ENCODE peak calls at places on chromosomes 16 and 17, in six cellular contexts. K, U, T, H, M and I are unnamed samples.

GRCh38 chr16:8589293-8590160 is 784 bp downstream of the TMEM114 start:
- DNase-seq in H (no peak), U (no peak), K (no peak), M (no peak), T (no peak), I (no peak)

GRCh38 chr17:151886-152859 is 14.8 kb downstream of the SCGB1C2 start:
- DNase-seq in M (no peak), K (peak), U (no peak), T (no peak), H (no peak), I (no peak)

GRCh38 chr17:75842963-75843576 is 1.1 kb downstream of the UNC13D start:
- DNase-seq in U (no peak), T (no peak), K (no peak), H (no peak), M (no peak), I (no peak)

GRCh38 chr17:17928422-17929386 is 43.5 kb downstream of the TOM1L2 start:
- DNase-seq in T (no peak), H (peak), U (peak), M (no peak), K (peak), I (no peak)

GRCh38 chr16:4780235-4780634 is 7.9 kb downstream of the SEPTIN12 start:
- DNase-seq in H (no peak), U (no peak), T (no peak), M (no peak), K (no peak), I (no peak)

GRCh38 chr16:28283798-28284577 is 8.3 kb upstream of the SBK1 start:
- DNase-seq in U (no peak), M (no peak), T (no peak), H (no peak), K (no peak), I (no peak)

GRCh38 chr17:72950236-72950931 is 142.1 kb downstream of the SLC39A11 start:
- DNase-seq in M (no peak), U (no peak), H (no peak), K (no peak), T (no peak), I (no peak)

GRCh38 chr17:41354538-41354937 is 3.9 kb upstream of the KRT33A start:
- DNase-seq in T (no peak), K (no peak), M (no peak), H (no peak), U (no peak), I (no peak)

GRCh38 chr17:38572665-38573365 is 32.9 kb downstream of the SRCIN1 start:
- DNase-seq in K (no peak), H (no peak), U (no peak), T (no peak), M (no peak), I (no peak)

GRCh38 chr16:70470927-70471341 is 16.5 kb downstream of the FCSK start:
- DNase-seq in K (no peak), H (peak), T (no peak), M (no peak), U (peak), I (no peak)

GRCh38 chr16:56639045-56639444 is 579 bp downstream of the MT1A start:
- DNase-seq in T (no peak), M (no peak), U (no peak), K (no peak), H (no peak), I (no peak)

GRCh38 chr16:85444879-85445778 is 168.0 kb upstream of the GSE1 start:
- DNase-seq in H (no peak), U (no peak), K (no peak), M (no peak), T (no peak), I (no peak)

GRCh38 chr16:11510178-11510973 is 76.3 kb downstream of the LITAF start:
- DNase-seq in H (no peak), M (no peak), K (no peak), U (no peak), T (no peak), I (no peak)

GRCh38 chr17:17300624-17301568 is 2.3 kb upstream of the NT5M start:
- DNase-seq in M (no peak), T (no peak), K (no peak), H (peak), U (peak), I (no peak)

GRCh38 chr17:17684901-17685774 is 3.9 kb downstream of the RAI1 start:
- DNase-seq in M (no peak), T (no peak), K (no peak), U (peak), H (peak), I (no peak)

GRCh38 chr17:12712941-12713340 is 47.3 kb downstream of the MYOCD start:
- DNase-seq in M (no peak), U (no peak), K (no peak), T (no peak), H (no peak), I (no peak)

GRCh38 chr17:71460943-71461342 is 659.9 kb upstream of the SOX9 start:
- DNase-seq in H (peak), K (peak), T (no peak), U (peak), M (no peak), I (no peak)

GRCh38 chr16:58458634-58459343 is 41.2 kb upstream of the NDRG4 start:
- DNase-seq in H (no peak), M (no peak), U (no peak), K (no peak), T (no peak), I (no peak)

GRCh38 chr16:31351937-31352315 is 3.0 kb upstream of the ITGAX start:
- DNase-seq in T (no peak), M (no peak), U (no peak), K (no peak), H (no peak), I (no peak)

GRCh38 chr16:67661101-67661661 is 421 bp downstream of the PARD6A start:
- DNase-seq in M (no peak), U (peak), T (no peak), H (peak), K (no peak), I (peak)

GRCh38 chr17:72399608-72400487 is 279.0 kb downstream of the SOX9 start:
- DNase-seq in H (no peak), T (no peak), M (no peak), U (no peak), K (no peak), I (no peak)

GRCh38 chr16:86362155-86362849 is 148.0 kb upstream of the FOXF1 start:
- DNase-seq in K (no peak), T (no peak), U (no peak), M (no peak), H (no peak), I (no peak)

GRCh38 chr16:1764971-1765370 is 6.4 kb downstream of the NME3 start:
- DNase-seq in M (no peak), H (no peak), K (no peak), U (no peak), T (no peak), I (no peak)

GRCh38 chr17:1565860-1566259 is 3.3 kb upstream of the PITPNA start:
- DNase-seq in K (no peak), U (no peak), M (no peak), H (no peak), T (no peak), I (no peak)

GRCh38 chr17:32331243-32332040 is 10.5 kb downstream of the C17orf75 start:
- DNase-seq in H (no peak), T (no peak), K (no peak), M (no peak), U (no peak), I (no peak)

GRCh38 chr17:6191405-6192095 is 121.4 kb downstream of the WSCD1 start:
- DNase-seq in K (no peak), H (no peak), T (no peak), M (no peak), U (no peak), I (no peak)

GRCh38 chr17:15972497-15972951 is 27.0 kb downstream of the ZSWIM7 start:
- DNase-seq in U (no peak), K (no peak), H (no peak), M (no peak), T (no peak), I (no peak)

GRCh38 chr16:31076319-31076718 is 2.1 kb downstream of the ZNF646 start:
- DNase-seq in M (no peak), H (no peak), K (no peak), U (no peak), T (no peak), I (no peak)

GRCh38 chr16:73056911-73057310 is 9.0 kb upstream of the ZFHX3 start:
- DNase-seq in M (no peak), T (no peak), U (peak), H (peak), K (no peak), I (no peak)

GRCh38 chr16:87931504-87931903 is 4.8 kb downstream of the CA5A start:
- DNase-seq in H (no peak), M (no peak), K (no peak), T (no peak), U (peak), I (no peak)

GRCh38 chr16:4494746-4495490 is 18.7 kb downstream of the HMOX2 start:
- DNase-seq in T (no peak), K (peak), M (no peak), U (peak), H (peak), I (no peak)

GRCh38 chr17:75457047-75457654 is 716 bp downstream of the TMEM94 start:
- DNase-seq in M (no peak), H (peak), T (no peak), K (peak), U (peak), I (no peak)

GRCh38 chr17:69819316-69820087 is 255.5 kb upstream of the KCNJ16 start:
- DNase-seq in K (peak), T (no peak), H (peak), U (no peak), M (peak), I (no peak)

GRCh38 chr17:7922499-7923289 is 6.6 kb upstream of the RNF227 start:
- DNase-seq in T (peak), K (peak), H (peak), U (peak), M (no peak), I (no peak)

GRCh38 chr17:7927596-7927995 is 2.1 kb downstream of the KCNAB3 start:
- DNase-seq in U (no peak), K (no peak), M (no peak), H (no peak), T (no peak), I (no peak)

GRCh38 chr17:7923290-7923628 is 6.4 kb downstream of the KCNAB3 start:
- DNase-seq in M (no peak), T (no peak), U (no peak), K (no peak), H (no peak), I (no peak)
- H3K4me3 ChIP-seq in M (peak), T (peak), U (peak), K (peak), H (peak), I (peak)

GRCh38 chr17:8164815-8165131 is 2.0 kb upstream of the VAMP2 start:
- DNase-seq in M (no peak), U (no peak), T (no peak), K (no peak), H (no peak), I (no peak)

GRCh38 chr17:8166731-8167130 is 4.0 kb upstream of the VAMP2 start:
- DNase-seq in U (no peak), H (no peak), T (no peak), K (no peak), M (no peak), I (no peak)

GRCh38 chr17:8162997-8163977 is 539 bp upstream of the VAMP2 start:
- DNase-seq in K (peak), T (no peak), U (no peak), M (no peak), H (no peak), I (no peak)

GRCh38 chr17:8162232-8162996 is at the start of gene VAMP2:
- DNase-seq in T (no peak), M (no peak), U (peak), K (peak), H (peak), I (no peak)

GRCh38 chr17:8163978-8164814 is 1.4 kb upstream of the VAMP2 start:
- DNase-seq in U (peak), H (peak), K (peak), T (no peak), M (no peak), I (no peak)
- H3K4me3 ChIP-seq in U (no peak), H (no peak), K (no peak), T (peak), M (no peak), I (no peak)

GRCh38 chr17:42779304-42779941 is 987 bp upstream of the WNK4 start:
- DNase-seq in M (no peak), K (no peak), T (no peak), H (no peak), U (no peak), I (no peak)
- H3K4me3 ChIP-seq in M (no peak), K (no peak), T (no peak), H (no peak), U (no peak), I (no peak)

DNA sequence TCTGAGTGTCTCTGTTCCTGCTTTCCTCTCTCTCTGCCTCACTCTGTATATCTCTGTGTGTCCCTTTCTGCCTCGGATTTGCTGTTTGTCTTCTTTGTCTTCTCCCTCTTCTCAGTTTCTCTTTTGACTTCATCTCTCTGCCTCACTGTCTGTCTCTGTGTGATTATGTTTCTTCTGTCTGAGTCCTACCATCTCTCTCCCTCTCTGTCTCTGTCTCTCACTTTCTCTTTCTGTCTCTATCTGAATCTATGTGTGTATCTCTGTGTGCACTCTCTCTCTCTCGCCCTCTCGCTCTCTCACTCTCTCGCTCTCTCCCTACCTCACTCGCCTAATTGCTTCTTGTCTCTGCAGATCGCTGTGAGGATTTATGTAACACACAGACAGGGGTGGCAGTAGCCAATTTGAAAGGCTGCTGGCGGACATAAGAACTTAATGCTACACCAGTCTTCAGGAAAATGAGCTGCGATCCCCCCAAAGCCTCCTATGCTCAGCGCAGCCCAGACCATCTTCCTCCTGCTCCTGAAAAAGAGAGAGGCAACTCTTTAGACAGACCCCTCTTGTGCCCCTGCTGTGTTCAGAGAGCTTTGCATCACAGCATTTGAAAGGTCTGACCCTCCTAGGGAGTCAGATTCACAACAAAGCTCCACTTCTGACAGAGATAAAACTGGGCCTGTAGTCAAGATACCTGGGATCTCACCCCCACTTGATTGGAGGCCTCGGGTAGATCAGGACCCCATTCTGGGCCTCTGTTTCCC is 140.9 kb downstream of the CCT6B start:
- DNase-seq in U (no peak), H (no peak), M (no peak), K (no peak), T (no peak), I (no peak)
- H3K4me3 ChIP-seq in U (no peak), H (no peak), M (no peak), K (no peak), T (no peak), I (no peak)

GRCh38 chr17:48615212-48615962 is at the start of gene HOXB8:
- DNase-seq in K (no peak), M (no peak), H (no peak), U (no peak), T (no peak), I (no peak)

GRCh38 chr17:48617515-48618365 is 2.6 kb upstream of the HOXB8 start:
- DNase-seq in T (no peak), M (no peak), H (no peak), K (no peak), U (no peak), I (no peak)

GRCh38 chr17:48618366-48618896 is 3.3 kb upstream of the HOXB8 start:
- DNase-seq in T (peak), M (no peak), U (peak), H (peak), K (peak), I (no peak)

GRCh38 chr17:48615963-48616718 is 1.0 kb upstream of the HOXB8 start:
- DNase-seq in H (no peak), M (no peak), U (no peak), K (no peak), T (no peak), I (no peak)

DNA sequence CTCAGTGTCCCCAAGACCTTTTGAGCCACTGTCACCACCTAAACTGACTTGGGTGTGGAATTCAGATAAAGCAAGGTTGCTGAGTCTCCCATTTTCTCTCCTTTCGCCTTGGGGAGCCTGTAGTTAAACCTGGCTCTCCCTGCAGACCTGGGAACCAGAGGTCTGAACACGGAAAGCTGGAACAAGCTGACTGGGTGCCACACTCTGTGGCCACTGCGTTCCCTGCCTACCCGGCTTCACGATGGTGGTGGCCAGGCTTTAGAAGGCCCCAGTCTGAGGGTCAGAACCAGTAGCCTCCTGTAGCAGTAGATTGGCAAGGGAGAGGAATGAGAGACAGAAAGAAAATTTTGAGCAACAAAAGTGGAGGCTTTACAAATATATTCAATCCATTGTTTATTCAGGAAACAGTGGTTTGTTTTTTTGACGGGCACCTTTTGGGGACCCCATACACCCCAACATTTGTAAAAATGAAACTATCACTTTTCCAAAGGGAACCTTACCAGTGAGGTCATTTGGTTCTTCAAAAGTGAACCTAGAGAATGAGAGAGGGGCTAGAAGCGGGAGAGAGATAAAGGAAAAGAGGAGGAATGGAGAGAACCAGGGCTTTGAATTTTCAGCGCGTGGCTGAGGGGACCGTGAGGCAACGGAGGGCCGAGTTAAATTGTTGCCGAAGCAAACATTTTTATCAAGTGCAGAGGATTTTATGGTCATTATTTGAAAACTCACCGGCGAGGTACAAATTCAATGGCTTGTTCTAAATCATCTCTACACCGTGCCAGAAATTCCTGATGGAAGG is 1.8 kb upstream of the HOXB8 start:
- DNase-seq in U (no peak), K (no peak), H (no peak), T (no peak), M (no peak), I (no peak)
- H3K4me3 ChIP-seq in U (no peak), K (no peak), H (no peak), T (no peak), M (no peak), I (peak)

GRCh38 chr16:24550295-24550694 is 10.9 kb downstream of the RBBP6 start:
- DNase-seq in U (no peak), M (no peak), H (no peak), K (no peak), T (no peak), I (no peak)

GRCh38 chr16:24552705-24553104 is 13.3 kb downstream of the RBBP6 start:
- DNase-seq in T (no peak), U (no peak), K (no peak), H (no peak), M (no peak), I (no peak)

GRCh38 chr16:24555346-24555872 is 16.0 kb downstream of the RBBP6 start:
- DNase-seq in M (no peak), K (no peak), T (no peak), H (no peak), U (no peak), I (no peak)

DNA sequence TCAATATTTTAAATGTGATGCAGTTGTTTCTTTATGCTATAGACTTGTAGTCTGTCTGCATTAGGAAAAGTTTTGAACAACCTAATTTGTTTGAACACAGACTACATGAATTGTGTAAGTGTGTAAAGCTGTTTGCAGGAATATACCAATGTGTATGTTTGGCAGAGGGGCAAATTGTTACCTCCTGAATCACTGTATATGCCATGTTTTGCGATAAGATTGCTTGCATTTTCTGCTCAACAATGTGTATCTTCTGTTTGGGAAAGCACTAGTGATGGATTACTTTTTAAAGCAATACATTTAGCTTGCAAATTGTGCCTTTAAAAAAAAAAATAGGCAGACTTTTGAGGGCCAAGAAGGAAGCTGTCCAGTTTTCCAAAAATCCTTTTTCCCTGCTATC is 14.6 kb downstream of the RBBP6 start:
- DNase-seq in U (peak), T (no peak), M (no peak), H (peak), K (no peak), I (no peak)
- H3K4me3 ChIP-seq in U (no peak), T (no peak), M (no peak), H (no peak), K (no peak), I (no peak)

DNA sequence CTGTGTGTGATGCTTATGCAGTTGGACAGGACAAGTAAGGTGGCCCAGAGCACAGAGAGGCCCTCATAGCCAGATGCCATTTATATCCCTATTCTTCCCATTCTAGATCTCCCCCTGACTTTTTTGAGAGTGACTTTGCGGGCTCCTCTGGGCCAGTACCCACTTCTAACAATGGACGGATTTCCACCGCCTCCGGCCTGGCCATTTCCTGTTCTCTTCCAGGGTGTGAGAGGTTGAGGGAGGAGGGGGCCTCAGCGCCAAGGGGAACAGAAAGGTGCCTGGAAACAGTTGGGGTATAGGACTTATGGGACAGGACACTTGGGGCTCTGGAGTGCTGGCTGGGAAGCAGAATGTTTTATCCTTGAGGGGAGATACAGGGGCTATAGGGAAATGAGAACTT is 3.4 kb downstream of the TAOK2 start:
- DNase-seq in K (no peak), U (no peak), M (no peak), H (no peak), T (no peak), I (no peak)
- H3K4me3 ChIP-seq in K (no peak), U (peak), M (no peak), H (peak), T (peak), I (no peak)